ENCODE peak calls at places on chromosomes 6 and 20, in ten cellular contexts. Q, W, R, X, P, K, Y, B, T and E are unnamed samples.
A peak's percentile ranks its signal among the peaks of the same experiment; 100 is the strongest.

GRCh38 chr20:45419188-45420091 is 3.5 kb downstream of the PIGT start:
- DNase-seq in Q (peak; percentile 89), W (no peak), R (no peak), X (peak; percentile 99), P (no peak), K (no peak), Y (peak; percentile 48), B (peak; percentile 99), T (no peak), E (no peak)

GRCh38 chr6:90285611-90286381 is 10.8 kb downstream of the BACH2 start:
- DNase-seq in Q (peak; percentile 84), W (peak; percentile 54), R (no peak), X (peak; percentile 82), P (peak; percentile 74), K (peak; percentile 94), Y (peak; percentile 89), B (peak; percentile 90), T (peak; percentile 36), E (no peak)

GRCh38 chr6:14129572-14129971 is 12.0 kb downstream of the CD83 start:
- DNase-seq in Q (peak; percentile 48), W (peak; percentile 48), R (no peak), X (peak; percentile 82), P (peak; percentile 80), K (peak; percentile 77), Y (peak; percentile 53), B (peak; percentile 71), T (peak; percentile 30), E (no peak)

GRCh38 chr6:15058200-15059070 is 187.4 kb upstream of the JARID2 start:
- DNase-seq in Q (no peak), W (no peak), R (no peak), X (no peak), P (no peak), K (no peak), Y (no peak), B (no peak), T (no peak), E (no peak)

GRCh38 chr20:9374480-9374879 is 139.9 kb upstream of the LAMP5 start:
- DNase-seq in Q (no peak), W (no peak), R (no peak), X (peak; percentile 5), P (no peak), K (no peak), Y (no peak), B (no peak), T (no peak), E (no peak)

GRCh38 chr20:37837934-37838333 is 65.0 kb upstream of the VSTM2L start:
- DNase-seq in Q (no peak), W (no peak), R (no peak), X (no peak), P (peak; percentile 75), K (no peak), Y (no peak), B (no peak), T (no peak), E (no peak)

GRCh38 chr6:37648465-37649330 is 49.0 kb downstream of the MDGA1 start:
- DNase-seq in Q (no peak), W (peak; percentile 30), R (no peak), X (no peak), P (peak; percentile 79), K (peak; percentile 33), Y (peak; percentile 32), B (peak; percentile 84), T (no peak), E (no peak)

GRCh38 chr20:14937021-14937420 is 599.6 kb upstream of the FLRT3 start:
- DNase-seq in Q (no peak), W (no peak), R (no peak), X (no peak), P (no peak), K (no peak), Y (no peak), B (no peak), T (no peak), E (no peak)

GRCh38 chr6:90319044-90319443 is 22.4 kb upstream of the BACH2 start:
- DNase-seq in Q (peak; percentile 35), W (no peak), R (no peak), X (peak; percentile 5), P (no peak), K (no peak), Y (no peak), B (peak; percentile 24), T (no peak), E (no peak)

GRCh38 chr6:136639671-136640070 is 89.4 kb upstream of the MAP7 start:
- DNase-seq in Q (no peak), W (no peak), R (no peak), X (no peak), P (no peak), K (no peak), Y (no peak), B (no peak), T (no peak), E (no peak)

GRCh38 chr20:60255866-60256265 is 297.6 kb downstream of the CDH26 start:
- DNase-seq in Q (peak; percentile 54), W (no peak), R (no peak), X (no peak), P (no peak), K (no peak), Y (no peak), B (no peak), T (no peak), E (no peak)

DNA sequence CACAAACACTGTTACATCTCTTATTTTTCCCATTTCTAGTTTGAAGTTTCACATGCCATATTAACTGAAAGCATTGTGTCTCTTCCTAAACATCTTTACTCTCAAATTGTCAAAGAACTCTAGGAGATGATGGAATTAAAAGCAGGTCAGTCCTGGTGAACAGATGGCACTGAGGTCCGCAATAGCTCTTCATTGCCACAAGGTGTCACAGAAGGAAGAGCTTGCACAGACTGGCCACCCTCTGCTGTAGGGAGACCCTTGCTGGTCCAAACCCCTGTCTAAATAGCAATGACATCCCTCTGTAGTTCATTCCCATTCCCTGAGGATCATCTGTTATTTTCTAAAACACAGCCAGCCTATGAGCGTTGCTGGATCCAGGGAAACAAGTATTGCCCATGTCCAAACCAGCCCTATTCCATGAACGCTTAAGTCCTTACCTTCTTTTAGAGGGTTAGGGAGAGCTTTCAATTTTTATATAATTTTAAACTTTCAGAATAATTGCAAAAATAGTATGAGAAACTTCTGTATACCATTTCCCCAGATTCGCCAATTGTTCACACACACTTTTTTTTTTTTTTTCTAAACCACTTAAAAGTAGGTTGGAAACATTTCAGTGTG is 10.1 kb upstream of the HDAC2 start:
- DNase-seq in Q (no peak), W (peak; percentile 45), R (no peak), X (peak; percentile 47), P (peak; percentile 70), K (peak; percentile 74), Y (no peak), B (peak; percentile 41), T (peak; percentile 12), E (no peak)
- TF ChIP-seq CTCF in Q (peak; percentile 42), W (peak; percentile 76), R (no peak), X (peak; percentile 70), P (peak; percentile 68), K (peak; percentile 59), Y (peak; percentile 20), B (peak; percentile 63), T (peak; percentile 69), E (peak; percentile 76)

DNA sequence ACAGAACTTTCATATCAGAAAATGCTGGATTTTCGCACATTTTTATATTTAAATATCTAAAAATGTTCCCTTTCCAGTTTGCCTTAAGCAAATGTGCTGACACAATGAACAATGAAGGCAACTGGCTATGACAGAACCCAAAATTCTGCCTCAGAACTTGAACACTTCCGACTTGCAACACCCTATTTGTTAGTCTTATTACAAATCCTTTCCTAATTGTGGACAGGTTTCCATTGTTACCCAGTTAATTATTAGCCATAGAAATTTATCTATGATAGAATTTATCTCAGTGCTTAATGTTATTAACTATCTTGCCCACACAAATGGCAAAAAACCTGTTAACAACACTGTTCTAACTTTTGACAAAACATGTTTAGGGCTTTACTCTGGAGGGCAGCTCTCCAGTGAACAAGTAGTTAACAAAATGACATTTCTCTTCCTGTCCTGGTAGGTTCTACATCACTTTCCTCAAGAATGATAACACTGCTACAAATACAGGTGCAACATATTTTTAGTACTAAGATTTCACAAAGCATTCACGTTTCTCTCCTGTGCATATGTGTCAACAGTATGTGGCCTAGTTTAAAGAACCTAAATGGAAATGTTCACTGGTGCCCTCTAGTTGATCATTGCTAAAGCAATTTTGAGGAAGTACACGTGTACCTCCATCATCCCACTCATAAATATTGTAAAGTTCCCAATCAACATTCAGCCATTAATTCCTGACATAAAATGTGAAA is 58.4 kb downstream of the HIVEP2 start:
- DNase-seq in Q (no peak), W (no peak), R (no peak), X (peak; percentile 72), P (no peak), K (peak; percentile 50), Y (no peak), B (peak; percentile 64), T (no peak), E (no peak)
- TF ChIP-seq CTCF in Q (peak; percentile 29), W (no peak), R (no peak), X (peak; percentile 47), P (peak; percentile 14), K (peak; percentile 44), Y (peak; percentile 36), B (peak; percentile 31), T (no peak), E (peak; percentile 21)

DNA sequence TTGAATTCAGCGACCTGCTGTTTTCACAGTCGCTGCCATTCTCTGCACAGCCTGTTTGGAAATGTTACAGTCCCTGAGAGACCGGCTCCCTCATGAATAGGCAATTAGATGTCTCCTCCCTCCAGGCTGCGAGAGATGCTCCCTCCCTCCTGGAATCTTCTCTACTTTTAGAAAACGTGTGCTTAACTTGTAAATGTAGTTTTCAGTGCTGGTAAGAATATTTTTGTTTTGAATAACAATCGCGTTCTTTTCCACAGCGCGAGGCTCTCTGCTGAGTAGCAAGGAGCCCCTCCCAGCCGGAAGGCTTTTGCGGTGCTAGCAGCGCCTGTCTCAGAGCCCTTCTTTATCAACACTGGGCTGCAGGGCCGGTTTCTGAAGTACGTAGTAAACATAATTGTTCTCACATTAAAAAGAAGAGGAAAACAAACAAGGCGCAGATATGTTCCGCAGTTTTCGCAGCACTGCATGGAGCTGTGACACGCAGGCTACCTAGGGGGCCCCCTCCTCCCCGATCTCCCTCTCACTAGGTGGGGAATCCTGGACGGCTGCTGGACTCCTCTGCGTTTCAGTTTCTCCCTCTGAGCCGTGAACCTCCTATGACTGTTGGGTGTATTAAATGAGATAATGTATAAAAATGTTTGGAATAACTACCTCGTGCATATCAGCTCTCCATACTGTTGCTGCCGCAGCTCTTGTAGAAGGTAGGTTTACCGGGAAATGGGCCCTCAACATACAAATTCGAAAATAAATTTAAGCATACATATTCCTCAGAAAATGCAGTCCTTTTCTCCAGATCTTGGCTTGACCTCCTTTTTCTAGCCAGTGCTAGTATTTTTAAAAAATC is 79.0 kb upstream of the SPACA1 start:
- DNase-seq in Q (no peak), W (peak; percentile 50), R (no peak), X (peak; percentile 3), P (peak; percentile 47), K (peak; percentile 56), Y (peak; percentile 29), B (peak; percentile 44), T (peak; percentile 16), E (no peak)
- TF ChIP-seq CTCF in Q (no peak), W (no peak), R (no peak), X (no peak), P (peak; percentile 23), K (no peak), Y (no peak), B (no peak), T (peak; percentile 25), E (peak; percentile 15)

DNA sequence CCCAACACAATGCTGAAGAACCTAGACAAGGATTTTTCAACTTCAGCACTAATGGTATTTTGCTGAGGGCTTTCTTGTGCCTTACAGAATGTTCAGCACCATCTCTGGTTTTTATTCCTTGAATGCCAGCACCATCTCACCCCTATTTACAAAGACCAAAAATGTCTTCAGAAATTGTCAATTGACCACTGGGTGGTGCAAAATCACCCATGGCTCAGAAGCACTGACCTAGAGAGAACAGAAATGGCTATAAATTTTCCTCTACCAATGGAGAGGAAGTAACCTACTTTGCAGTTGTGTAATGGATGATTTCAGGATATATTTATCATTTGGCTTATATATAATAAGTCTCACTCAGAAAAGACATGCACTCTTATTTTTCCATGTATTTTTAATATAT is 431.0 kb upstream of the IRAK1BP1 start:
- DNase-seq in Q (peak; percentile 14), W (no peak), R (no peak), X (peak; percentile 63), P (peak; percentile 7), K (no peak), Y (no peak), B (peak; percentile 64), T (no peak), E (no peak)
- TF ChIP-seq CTCF in Q (peak; percentile 47), W (peak; percentile 8), R (no peak), X (peak; percentile 55), P (peak; percentile 45), K (peak; percentile 18), Y (no peak), B (peak; percentile 59), T (peak; percentile 21), E (no peak)